ENCODE peak calls at places on chromosomes 11 and 22, in nine cellular contexts. K is GM10248; O is dorsolateral prefrontal cortex; G is SJSA1; Z is activated T-cell treated with anti-CD3 and anti-CD28 coated beads, Interleukin-2, amount 50 U/mL, for 72 hours; A is hippocampal formation; N is hypothalamus; J is activated CD4-positive, alpha-beta T cell treated with anti-CD3 and anti-CD28 coated beads for 24 hours; C is WTC11. S is an unnamed sample.

GRCh38 chr11:132043714-132044113 is 673.3 kb downstream of the NTM start:
- DNase-seq in O (no peak), C (no peak), K (no peak), A (no peak), N (no peak), G (no peak), Z (no peak), J (no peak), S (no peak)

GRCh38 chr11:1440066-1440465 is 46.5 kb downstream of the MOB2 start:
- DNase-seq in K (no peak), G (no peak), O (no peak), N (no peak), C (no peak), A (no peak), J (no peak), Z (no peak), S (no peak)

GRCh38 chr11:2867722-2868548 is 17.6 kb downstream of the CDKN1C start:
- DNase-seq in J (no peak), O (no peak), C (no peak), A (no peak), N (no peak), G (no peak), Z (no peak), K (no peak), S (no peak)

GRCh38 chr22:21835378-21835777 is 32.1 kb downstream of the MAPK1 start:
- DNase-seq in O (no peak), C (no peak), G (no peak), K (no peak), N (no peak), J (no peak), Z (no peak), A (no peak), S (no peak)

GRCh38 chr22:44096736-44097135 is 72.6 kb downstream of the PARVB start:
- DNase-seq in Z (no peak), G (no peak), A (no peak), N (no peak), J (no peak), C (no peak), O (peak), K (no peak), S (no peak)

GRCh38 chr11:68312780-68313573 is 586 bp downstream of the LRP5 start:
- DNase-seq in K (peak), O (no peak), Z (peak), J (no peak), A (no peak), C (no peak), G (no peak), N (no peak), S (no peak)

GRCh38 chr22:45604239-45604711 is 67.4 kb upstream of the ATXN10 start:
- DNase-seq in O (no peak), J (no peak), K (no peak), A (no peak), C (no peak), Z (no peak), G (peak), N (no peak), S (no peak)

GRCh38 chr22:17366830-17367229 is 2.4 kb upstream of the CECR2 start:
- DNase-seq in Z (peak), O (peak), N (no peak), K (peak), G (no peak), C (peak), J (no peak), A (no peak), S (no peak)

GRCh38 chr11:118988280-118988679 is 9.7 kb upstream of the CENATAC start:
- DNase-seq in A (no peak), K (no peak), G (no peak), J (no peak), N (no peak), O (no peak), C (no peak), Z (no peak), S (no peak)

GRCh38 chr11:34528072-34528471 is 14.5 kb upstream of the ELF5 start:
- DNase-seq in C (no peak), K (no peak), Z (no peak), A (no peak), J (no peak), G (no peak), O (no peak), N (no peak), S (no peak)

GRCh38 chr11:45887587-45887986 is 2.1 kb downstream of the MAPK8IP1 start:
- DNase-seq in N (no peak), A (no peak), K (no peak), C (no peak), J (no peak), O (no peak), G (no peak), Z (no peak), S (no peak)

GRCh38 chr11:15471709-15472404 is 357.1 kb downstream of the INSC start:
- DNase-seq in J (no peak), O (no peak), C (no peak), A (no peak), Z (no peak), K (no peak), N (no peak), G (no peak), S (no peak)

GRCh38 chr22:37019309-37020191 is at the start of the genes MPST and TST:
- DNase-seq in G (peak), N (peak), C (peak), Z (peak), O (peak), J (peak), A (peak), K (peak), S (no peak)

GRCh38 chr11:79026803-79027445 is 413.9 kb downstream of the TENM4 start:
- DNase-seq in N (no peak), C (no peak), J (no peak), O (no peak), G (no peak), K (no peak), A (no peak), Z (no peak), S (no peak)

GRCh38 chr22:27173530-27173929 is 516.1 kb downstream of the MIAT start:
- DNase-seq in J (no peak), N (no peak), C (no peak), K (no peak), O (no peak), A (no peak), Z (no peak), G (no peak), S (no peak)

GRCh38 chr22:31829505-31829904 is 75.7 kb downstream of the DEPDC5 start:
- DNase-seq in O (no peak), G (peak), A (no peak), J (peak), C (no peak), N (no peak), K (peak), Z (peak), S (no peak)

GRCh38 chr11:110096369-110096976 is 3.3 kb downstream of the ZC3H12C start:
- DNase-seq in G (no peak), K (no peak), A (no peak), O (no peak), Z (no peak), N (no peak), C (no peak), J (no peak), S (no peak)

GRCh38 chr11:125123947-125124633 is 12.7 kb upstream of the TMEM218 start:
- DNase-seq in Z (peak), C (peak), O (no peak), N (no peak), G (no peak), K (peak), A (no peak), J (peak), S (no peak)

GRCh38 chr11:134888821-134889220 is 476.8 kb upstream of the B3GAT1 start:
- DNase-seq in G (no peak), J (no peak), Z (no peak), A (no peak), K (no peak), N (no peak), O (no peak), C (no peak), S (no peak)

GRCh38 chr22:34113381-34113780 is 193.1 kb upstream of the LARGE1 start:
- DNase-seq in A (no peak), N (no peak), Z (no peak), K (no peak), J (no peak), O (no peak), G (no peak), C (no peak), S (no peak)

GRCh38 chr22:34878996-34879395 is 187.0 kb upstream of the ISX start:
- DNase-seq in O (no peak), J (no peak), K (no peak), Z (no peak), C (no peak), A (no peak), G (no peak), N (no peak), S (no peak)

GRCh38 chr11:2287102-2287501 is 14.6 kb downstream of the C11orf21 start:
- DNase-seq in K (no peak), G (peak), Z (no peak), O (peak), C (peak), J (no peak), A (no peak), N (no peak), S (peak)

GRCh38 chr11:47464479-47464878 is 15.5 kb upstream of the RAPSN start:
- DNase-seq in A (no peak), C (peak), K (no peak), Z (no peak), G (no peak), N (no peak), J (no peak), O (no peak), S (no peak)

GRCh38 chr22:30314918-30315317 is 11.8 kb downstream of the TBC1D10A start:
- DNase-seq in K (peak), O (no peak), J (no peak), G (peak), C (no peak), N (no peak), Z (peak), A (no peak), S (no peak)

GRCh38 chr11:1744137-1744878 is 6.1 kb downstream of the IFITM10 start:
- DNase-seq in J (no peak), A (peak), N (no peak), O (no peak), C (no peak), G (no peak), K (no peak), Z (no peak), S (no peak)

GRCh38 chr22:19693581-19693980 is 20.7 kb upstream of the SEPTIN5 start:
- DNase-seq in N (no peak), G (no peak), O (no peak), Z (no peak), A (no peak), J (no peak), K (no peak), C (no peak), S (no peak)

GRCh38 chr11:63920126-63920869 is 3.3 kb upstream of the RCOR2 start:
- DNase-seq in A (peak), Z (no peak), G (no peak), K (no peak), O (peak), N (peak), J (no peak), C (peak), S (no peak)

GRCh38 chr11:3807856-3808845 is at the start of gene PGAP2:
- DNase-seq in J (peak), G (peak), C (peak), K (peak), Z (peak), O (no peak), N (peak), A (peak), S (peak)

GRCh38 chr11:45275823-45276222 is 10.3 kb downstream of the SYT13 start:
- DNase-seq in C (no peak), O (no peak), N (no peak), Z (no peak), J (no peak), A (no peak), K (no peak), G (no peak), S (no peak)

GRCh38 chr11:45554230-45554967 is 111.0 kb downstream of the CHST1 start:
- DNase-seq in K (no peak), Z (no peak), J (no peak), O (no peak), A (no peak), C (no peak), G (no peak), N (no peak), S (no peak)

GRCh38 chr22:42268852-42269406 is 1.5 kb downstream of the TCF20 start:
- DNase-seq in O (no peak), Z (no peak), G (no peak), N (no peak), K (no peak), J (no peak), A (no peak), C (no peak), S (no peak)

GRCh38 chr11:11937957-11938356 is 70.5 kb downstream of the DKK3 start:
- DNase-seq in N (no peak), Z (no peak), C (no peak), O (no peak), K (no peak), J (no peak), G (no peak), A (no peak), S (no peak)

GRCh38 chr11:112024178-112024777 is 930 bp upstream of the DLAT start:
- DNase-seq in A (peak), C (no peak), G (no peak), J (no peak), N (no peak), Z (no peak), O (no peak), K (peak), S (no peak)

GRCh38 chr11:122910775-122911174 is 28.2 kb downstream of the JHY start:
- DNase-seq in O (no peak), G (no peak), Z (peak), J (no peak), A (peak), N (no peak), K (no peak), C (no peak), S (no peak)

GRCh38 chr11:76443254-76443935 is 1.4 kb upstream of the EMSY start:
- DNase-seq in J (no peak), G (no peak), O (no peak), N (no peak), Z (no peak), A (no peak), C (no peak), K (no peak), S (no peak)

GRCh38 chr22:44524806-44525205 is 26.8 kb upstream of the RTL6 start:
- DNase-seq in A (no peak), N (no peak), J (no peak), C (no peak), Z (no peak), G (no peak), O (no peak), K (no peak), S (no peak)